ENCODE peak calls at places on chromosomes 12 and 14, in four cellular contexts. One of them, this sample, is unnamed.

GRCh38 chr12:89059721-89060120 is 292.6 kb downstream of the DUSP6 start:
- DNase-seq in HepG2: no peak
- DNase-seq in K562: no peak
- DNase-seq in GM12878: no peak
- DNase-seq in this sample: no peak

GRCh38 chr12:104680506-104680905 is 223.8 kb downstream of the CHST11 start:
- DNase-seq in GM12878: no peak
- DNase-seq in K562: no peak
- DNase-seq in HepG2: no peak
- DNase-seq in this sample: no peak

GRCh38 chr12:55929306-55929791 is 1.6 kb upstream of the DGKA start:
- DNase-seq in GM12878: peak
- DNase-seq in HepG2: no peak
- DNase-seq in K562: no peak
- DNase-seq in this sample: no peak

GRCh38 chr14:54440037-54440436 is 1.1 kb downstream of the CNIH1 start:
- DNase-seq in GM12878: no peak
- DNase-seq in HepG2: no peak
- DNase-seq in K562: no peak
- DNase-seq in this sample: no peak

GRCh38 chr14:83172363-83172762 is 1638.7 kb upstream of the SEL1L start:
- DNase-seq in HepG2: peak
- DNase-seq in GM12878: no peak
- DNase-seq in K562: no peak
- DNase-seq in this sample: no peak

GRCh38 chr14:101812071-101812470 is 50.6 kb downstream of the PPP2R5C start:
- DNase-seq in HepG2: no peak
- DNase-seq in GM12878: no peak
- DNase-seq in K562: no peak
- DNase-seq in this sample: no peak

GRCh38 chr12:1279050-1279449 is 288.0 kb downstream of the ERC1 start:
- DNase-seq in K562: peak
- DNase-seq in GM12878: no peak
- DNase-seq in HepG2: no peak
- DNase-seq in this sample: no peak

GRCh38 chr14:34843011-34843554 is 32.1 kb downstream of the BAZ1A start:
- DNase-seq in GM12878: peak
- DNase-seq in K562: peak
- DNase-seq in HepG2: peak
- DNase-seq in this sample: no peak

GRCh38 chr14:62071029-62071428 is 308.8 kb downstream of the SNAPC1 start:
- DNase-seq in GM12878: no peak
- DNase-seq in K562: no peak
- DNase-seq in HepG2: no peak
- DNase-seq in this sample: no peak

GRCh38 chr14:22532345-22533056 is 56.5 kb downstream of the DAD1 start:
- DNase-seq in HepG2: no peak
- DNase-seq in GM12878: no peak
- DNase-seq in K562: no peak
- DNase-seq in this sample: no peak

GRCh38 chr14:76456200-76456599 is 80.3 kb downstream of the ESRRB start:
- DNase-seq in K562: peak
- DNase-seq in HepG2: peak
- DNase-seq in GM12878: peak
- DNase-seq in this sample: peak

GRCh38 chr14:68283378-68284123 is 464.0 kb downstream of the RAD51B start:
- DNase-seq in HepG2: no peak
- DNase-seq in GM12878: peak
- DNase-seq in K562: no peak
- DNase-seq in this sample: no peak

GRCh38 chr14:102486513-102487203 is 22.9 kb downstream of the ANKRD9 start:
- DNase-seq in GM12878: no peak
- DNase-seq in HepG2: no peak
- DNase-seq in K562: no peak
- DNase-seq in this sample: no peak

GRCh38 chr12:113850309-113851056 is 115.6 kb downstream of the RBM19 start:
- DNase-seq in HepG2: no peak
- DNase-seq in K562: no peak
- DNase-seq in GM12878: no peak
- DNase-seq in this sample: no peak

GRCh38 chr14:74302634-74303569 is at the start of gene ABCD4:
- DNase-seq in GM12878: peak
- DNase-seq in HepG2: peak
- DNase-seq in K562: peak
- DNase-seq in this sample: peak

GRCh38 chr14:101823081-101823480 is 61.6 kb downstream of the PPP2R5C start:
- DNase-seq in GM12878: no peak
- DNase-seq in K562: no peak
- DNase-seq in HepG2: no peak
- DNase-seq in this sample: no peak

GRCh38 chr12:131639270-131639940 is 71.5 kb upstream of the SFSWAP start:
- DNase-seq in HepG2: no peak
- DNase-seq in GM12878: no peak
- DNase-seq in K562: no peak
- DNase-seq in this sample: no peak

GRCh38 chr12:51949342-51950030 is 2.0 kb upstream of the ACVR1B start:
- DNase-seq in HepG2: no peak
- DNase-seq in K562: no peak
- DNase-seq in GM12878: no peak
- DNase-seq in this sample: no peak

GRCh38 chr12:64532734-64533351 is 77.5 kb upstream of the RASSF3 start:
- DNase-seq in GM12878: no peak
- DNase-seq in K562: no peak
- DNase-seq in HepG2: no peak
- DNase-seq in this sample: no peak

GRCh38 chr12:64473176-64473575 is 21.3 kb downstream of the TBK1 start:
- DNase-seq in K562: no peak
- DNase-seq in GM12878: no peak
- DNase-seq in HepG2: no peak
- DNase-seq in this sample: no peak

GRCh38 chr12:65999564-66000280 is 130.8 kb downstream of the LLPH start:
- DNase-seq in HepG2: no peak
- DNase-seq in GM12878: no peak
- DNase-seq in K562: no peak
- DNase-seq in this sample: no peak

GRCh38 chr12:69580074-69580473 is 5.2 kb upstream of the CCT2 start:
- DNase-seq in GM12878: no peak
- DNase-seq in HepG2: no peak
- DNase-seq in K562: no peak
- DNase-seq in this sample: no peak

GRCh38 chr12:53989227-53990113 is 4.5 kb downstream of the HOXC10 start:
- DNase-seq in HepG2: peak
- DNase-seq in GM12878: peak
- DNase-seq in K562: no peak
- DNase-seq in this sample: no peak

GRCh38 chr12:91630906-91631305 is 448.3 kb upstream of the DCN start:
- DNase-seq in K562: no peak
- DNase-seq in GM12878: no peak
- DNase-seq in HepG2: no peak
- DNase-seq in this sample: no peak

GRCh38 chr12:8948711-8949524 is 527 bp downstream of the M6PR start:
- DNase-seq in K562: peak
- DNase-seq in HepG2: peak
- DNase-seq in GM12878: no peak
- DNase-seq in this sample: no peak

GRCh38 chr12:127125607-127126259 is 1141.2 kb upstream of the TMEM132C start:
- DNase-seq in K562: peak
- DNase-seq in GM12878: peak
- DNase-seq in HepG2: no peak
- DNase-seq in this sample: no peak

GRCh38 chr12:12505544-12506501 is 56.8 kb downstream of the DUSP16 start:
- DNase-seq in GM12878: peak
- DNase-seq in K562: peak
- DNase-seq in HepG2: peak
- DNase-seq in this sample: no peak

GRCh38 chr12:41919526-41920305 is 225.0 kb downstream of the GXYLT1 start:
- DNase-seq in K562: no peak
- DNase-seq in GM12878: no peak
- DNase-seq in HepG2: no peak
- DNase-seq in this sample: no peak

GRCh38 chr12:8508912-8509841 is 4.1 kb upstream of the CLEC4D start:
- DNase-seq in GM12878: no peak
- DNase-seq in HepG2: no peak
- DNase-seq in K562: no peak
- DNase-seq in this sample: no peak

GRCh38 chr14:74583689-74584434 is 28.2 kb downstream of the LTBP2 start:
- DNase-seq in K562: no peak
- DNase-seq in HepG2: no peak
- DNase-seq in GM12878: no peak
- DNase-seq in this sample: no peak

GRCh38 chr14:79638647-79639266 is 572.5 kb downstream of the DIO2 start:
- DNase-seq in HepG2: no peak
- DNase-seq in GM12878: no peak
- DNase-seq in K562: no peak
- DNase-seq in this sample: no peak

GRCh38 chr12:25553083-25553482 is at the start of gene LMNTD1:
- DNase-seq in HepG2: no peak
- DNase-seq in K562: no peak
- DNase-seq in GM12878: no peak
- DNase-seq in this sample: no peak

GRCh38 chr12:126055521-126055920 is 990.3 kb downstream of the AACS start:
- DNase-seq in GM12878: no peak
- DNase-seq in HepG2: no peak
- DNase-seq in K562: no peak
- DNase-seq in this sample: no peak

GRCh38 chr12:19198272-19198671 is 68.7 kb downstream of the PLEKHA5 start:
- DNase-seq in HepG2: no peak
- DNase-seq in K562: no peak
- DNase-seq in GM12878: no peak
- DNase-seq in this sample: no peak

GRCh38 chr14:93898081-93898611 is 29.0 kb upstream of the FAM181A start:
- DNase-seq in K562: no peak
- DNase-seq in GM12878: no peak
- DNase-seq in HepG2: peak
- DNase-seq in this sample: no peak

GRCh38 chr12:102958073-102958829 is 777 bp downstream of the ASCL1 start:
- DNase-seq in HepG2: no peak
- DNase-seq in K562: no peak
- DNase-seq in GM12878: no peak
- DNase-seq in this sample: peak

DNA sequence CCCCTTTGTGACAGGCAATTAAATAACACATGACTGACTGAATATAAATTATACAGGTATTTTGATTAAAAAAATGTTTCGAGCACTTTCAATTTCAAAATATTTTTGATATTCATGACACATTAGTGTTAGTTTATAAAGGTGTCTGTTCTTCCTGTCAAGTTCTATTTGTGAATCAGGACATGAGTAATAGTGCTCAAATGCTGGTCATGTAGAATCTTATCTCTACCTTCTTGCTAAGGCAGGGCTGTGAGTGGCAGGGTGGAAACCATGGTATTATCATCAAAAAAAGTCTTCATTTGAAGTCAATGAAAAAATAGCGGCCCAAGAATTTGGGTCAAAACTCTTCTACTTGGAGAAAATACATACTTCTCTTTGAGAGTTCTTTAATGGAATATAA is 250.2 kb downstream of the DACT1 start:
- DNase-seq in HepG2: no peak
- DNase-seq in GM12878: no peak
- DNase-seq in K562: no peak
- DNase-seq in this sample: no peak
- TF ChIP-seq TCF7 in HepG2: no peak
- TF ChIP-seq TCF7 in GM12878: no peak
- TF ChIP-seq TCF7 in K562: no peak
- TF ChIP-seq TCF7 in this sample: no peak

DNA sequence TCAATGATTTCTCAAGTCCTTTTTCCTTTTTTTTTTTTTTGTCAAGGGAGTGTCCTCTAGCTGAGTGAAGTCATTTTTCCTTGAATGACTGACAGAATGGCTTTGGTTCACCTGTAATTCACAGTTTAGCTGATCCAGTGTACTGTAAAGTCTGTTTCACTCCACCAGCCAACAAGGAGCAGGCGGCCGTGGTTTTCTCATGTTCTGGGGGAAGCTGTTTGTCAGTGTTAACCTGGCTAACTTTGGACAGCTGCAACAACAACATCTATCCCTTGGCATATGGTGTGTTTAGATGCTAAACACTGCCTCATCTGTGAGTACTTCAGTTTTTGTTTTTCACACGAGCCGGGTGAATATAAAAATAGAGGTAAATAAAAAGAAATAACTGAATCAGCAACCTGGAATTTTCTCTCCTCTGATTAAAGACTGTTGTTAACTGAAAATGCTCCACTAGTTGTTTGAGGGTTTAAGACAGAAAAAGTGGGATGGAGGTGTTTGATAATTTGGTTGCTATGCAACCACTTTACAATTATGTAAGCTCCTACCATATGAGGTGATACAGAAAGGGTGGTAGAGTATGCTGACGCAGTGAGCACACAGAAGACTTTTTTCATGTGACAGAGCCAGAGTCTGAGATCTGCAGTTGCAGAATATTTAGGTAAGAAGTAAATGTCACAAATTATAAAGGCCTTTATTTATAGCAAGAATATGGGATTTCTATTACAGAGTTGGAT is 50.3 kb upstream of the SLC2A13 start:
- DNase-seq in GM12878: no peak
- DNase-seq in K562: no peak
- DNase-seq in HepG2: no peak
- DNase-seq in this sample: no peak
- TF ChIP-seq TCF7 in GM12878: no peak
- TF ChIP-seq TCF7 in K562: no peak
- TF ChIP-seq TCF7 in HepG2: no peak
- TF ChIP-seq TCF7 in this sample: no peak

GRCh38 chr14:36503771-36504741 is 16.0 kb downstream of the NKX2-1 start:
- DNase-seq in HepG2: no peak
- DNase-seq in K562: no peak
- DNase-seq in GM12878: no peak
- DNase-seq in this sample: peak
- TF ChIP-seq TCF7 in HepG2: no peak
- TF ChIP-seq TCF7 in K562: no peak
- TF ChIP-seq TCF7 in GM12878: no peak
- TF ChIP-seq TCF7 in this sample: no peak

GRCh38 chr12:96073346-96074336 is 38.3 kb upstream of the LTA4H start:
- DNase-seq in HepG2: no peak
- DNase-seq in K562: no peak
- DNase-seq in GM12878: no peak
- DNase-seq in this sample: no peak
- TF ChIP-seq TCF7 in HepG2: no peak
- TF ChIP-seq TCF7 in K562: no peak
- TF ChIP-seq TCF7 in GM12878: no peak
- TF ChIP-seq TCF7 in this sample: no peak

This sample was measured in WTC11.